ENCODE peak calls at places on chromosomes 6 and 20, in five cellular contexts. One of them, this sample, is unnamed.

GRCh38 chr6:142300758-142301251 is 1.0 kb upstream of the ADGRG6 start:
- DNase-seq in NCI-H1436: no peak
- DNase-seq in adrenal gland: peak
- DNase-seq in GM23338: no peak
- DNase-seq in GOT3: no peak
- DNase-seq in this sample: peak

GRCh38 chr6:55276745-55277627 is 50.3 kb upstream of the GFRAL start:
- DNase-seq in adrenal gland: peak
- DNase-seq in NCI-H1436: peak
- DNase-seq in GM23338: peak
- DNase-seq in GOT3: no peak
- DNase-seq in this sample: peak

GRCh38 chr6:44224154-44224977 is 971 bp downstream of the SLC29A1 start:
- DNase-seq in adrenal gland: no peak
- DNase-seq in GOT3: no peak
- DNase-seq in NCI-H1436: no peak
- DNase-seq in GM23338: no peak
- DNase-seq in this sample: peak

GRCh38 chr20:13464702-13465101 is 174.0 kb downstream of the TASP1 start:
- DNase-seq in GM23338: no peak
- DNase-seq in GOT3: no peak
- DNase-seq in adrenal gland: no peak
- DNase-seq in NCI-H1436: no peak
- DNase-seq in this sample: no peak

GRCh38 chr6:45494734-45495133 is 117.0 kb upstream of the SUPT3H start:
- DNase-seq in GOT3: no peak
- DNase-seq in GM23338: no peak
- DNase-seq in adrenal gland: no peak
- DNase-seq in NCI-H1436: no peak
- DNase-seq in this sample: no peak

GRCh38 chr20:57666834-57667157 is 43.0 kb downstream of the PMEPA1 start:
- DNase-seq in GM23338: no peak
- DNase-seq in NCI-H1436: no peak
- DNase-seq in adrenal gland: no peak
- DNase-seq in GOT3: no peak
- DNase-seq in this sample: no peak

GRCh38 chr6:82017316-82017715 is 230.2 kb downstream of the IBTK start:
- DNase-seq in GOT3: no peak
- DNase-seq in NCI-H1436: no peak
- DNase-seq in GM23338: peak
- DNase-seq in adrenal gland: peak
- DNase-seq in this sample: peak

GRCh38 chr6:90131614-90132423 is 164.8 kb downstream of the BACH2 start:
- DNase-seq in GOT3: no peak
- DNase-seq in adrenal gland: no peak
- DNase-seq in NCI-H1436: no peak
- DNase-seq in GM23338: no peak
- DNase-seq in this sample: no peak

GRCh38 chr6:138654715-138655634 is 118.6 kb upstream of the CCDC28A start:
- DNase-seq in NCI-H1436: no peak
- DNase-seq in GM23338: no peak
- DNase-seq in adrenal gland: no peak
- DNase-seq in GOT3: no peak
- DNase-seq in this sample: no peak

GRCh38 chr20:59151820-59152219 is 11.8 kb upstream of the ZNF831 start:
- DNase-seq in GOT3: no peak
- DNase-seq in GM23338: no peak
- DNase-seq in adrenal gland: no peak
- DNase-seq in NCI-H1436: no peak
- DNase-seq in this sample: no peak

GRCh38 chr6:44254957-44255808 is 2.1 kb downstream of the SLC35B2 start:
- DNase-seq in GOT3: no peak
- DNase-seq in GM23338: peak
- DNase-seq in adrenal gland: no peak
- DNase-seq in NCI-H1436: no peak
- DNase-seq in this sample: no peak

GRCh38 chr6:136791296-136792065 is 796 bp downstream of the MAP3K5 start:
- DNase-seq in GOT3: peak
- DNase-seq in adrenal gland: peak
- DNase-seq in GM23338: peak
- DNase-seq in NCI-H1436: peak
- DNase-seq in this sample: peak

GRCh38 chr6:31652925-31653724 is 664 bp upstream of the BAG6 start:
- DNase-seq in GM23338: peak
- DNase-seq in NCI-H1436: peak
- DNase-seq in adrenal gland: peak
- DNase-seq in GOT3: peak
- DNase-seq in this sample: peak

GRCh38 chr6:118918326-118918725 is 16.6 kb downstream of the MCM9 start:
- DNase-seq in GM23338: no peak
- DNase-seq in GOT3: no peak
- DNase-seq in adrenal gland: no peak
- DNase-seq in NCI-H1436: no peak
- DNase-seq in this sample: no peak

GRCh38 chr6:124879110-124879991 is 82.9 kb upstream of the RNF217 start:
- DNase-seq in adrenal gland: no peak
- DNase-seq in NCI-H1436: no peak
- DNase-seq in GM23338: no peak
- DNase-seq in GOT3: no peak
- DNase-seq in this sample: no peak

GRCh38 chr20:52972965-52973819 is 1.0 kb downstream of the TSHZ2 start:
- DNase-seq in adrenal gland: peak
- DNase-seq in GOT3: no peak
- DNase-seq in NCI-H1436: no peak
- DNase-seq in GM23338: peak
- DNase-seq in this sample: peak

GRCh38 chr6:78268591-78268990 is 598.8 kb upstream of the IRAK1BP1 start:
- DNase-seq in GM23338: no peak
- DNase-seq in NCI-H1436: no peak
- DNase-seq in GOT3: no peak
- DNase-seq in adrenal gland: no peak
- DNase-seq in this sample: no peak

GRCh38 chr6:32148722-32149576 is 2.8 kb downstream of the PRRT1 start:
- DNase-seq in NCI-H1436: no peak
- DNase-seq in GM23338: peak
- DNase-seq in GOT3: no peak
- DNase-seq in adrenal gland: peak
- DNase-seq in this sample: peak

GRCh38 chr6:4466260-4466659 is 309.9 kb upstream of the CDYL start:
- DNase-seq in NCI-H1436: no peak
- DNase-seq in adrenal gland: peak
- DNase-seq in GM23338: no peak
- DNase-seq in GOT3: no peak
- DNase-seq in this sample: no peak

GRCh38 chr6:157760589-157761330 is 62.3 kb upstream of the SNX9 start:
- DNase-seq in adrenal gland: no peak
- DNase-seq in GM23338: no peak
- DNase-seq in GOT3: no peak
- DNase-seq in NCI-H1436: no peak
- DNase-seq in this sample: no peak

GRCh38 chr6:4853782-4854511 is 77.7 kb downstream of the CDYL start:
- DNase-seq in NCI-H1436: no peak
- DNase-seq in GM23338: no peak
- DNase-seq in adrenal gland: peak
- DNase-seq in GOT3: no peak
- DNase-seq in this sample: no peak